ENCODE peak calls at places on chromosome 19, in six cellular contexts. L is cardiac muscle cell; T is T-helper 1 cell; M is GM06990; F is naive thymus-derived CD8-positive, alpha-beta T cell; O is activated CD8-positive, alpha-beta T cell treated with anti-CD3 and anti-CD28 coated beads, Interleukin-2, amount 10 ng/mL, durations not matched to agents 7 days and 5 days. Y is an unnamed sample.

GRCh38 chr19:46571495-46571894 is 29.6 kb upstream of the CALM3 start:
- DNase-seq in L (peak), T (no peak), M (no peak), F (no peak), O (peak), Y (no peak)

GRCh38 chr19:1826557-1827521 is 14.8 kb upstream of the ATP8B3 start:
- DNase-seq in L (no peak), T (no peak), M (no peak), F (no peak), O (no peak), Y (no peak)

GRCh38 chr19:49635530-49636229 is 4.3 kb downstream of the RRAS start:
- DNase-seq in L (no peak), T (no peak), M (no peak), F (no peak), O (no peak), Y (no peak)

GRCh38 chr19:3980353-3981251 is 4.7 kb downstream of the EEF2 start:
- DNase-seq in L (no peak), T (no peak), M (no peak), F (no peak), O (no peak), Y (no peak)

GRCh38 chr19:6470173-6470572 is 6.1 kb downstream of the CRB3 start:
- DNase-seq in L (no peak), T (no peak), M (no peak), F (no peak), O (no peak), Y (no peak)

GRCh38 chr19:33797821-33798633 is 1.4 kb downstream of the KCTD15 start:
- DNase-seq in L (peak), T (no peak), M (no peak), F (no peak), O (no peak), Y (no peak)

GRCh38 chr19:51712461-51713081 is 11.2 kb downstream of the HAS1 start:
- DNase-seq in L (no peak), T (no peak), M (no peak), F (no peak), O (no peak), Y (no peak)

GRCh38 chr19:13622727-13623126 is 116.4 kb upstream of the CACNA1A start:
- DNase-seq in L (peak), T (no peak), M (no peak), F (no peak), O (no peak), Y (no peak)

Y was measured in CD4-positive, alpha-beta memory T cell.